ENCODE peak calls at places on chromosomes 11 and 22, in four cellular contexts. E is transverse colon, K is GM23338, G is HCT116. N is an unnamed sample.

GRCh38 chr22:35191412-35191811 is 65.9 kb upstream of the HMGXB4 start:
- DNase-seq in G (peak), E (no peak), K (no peak), N (peak)

GRCh38 chr11:75273989-75274391 is 33.4 kb downstream of the TPBGL start:
- DNase-seq in E (no peak), G (no peak), K (no peak), N (no peak)

GRCh38 chr11:36427079-36427478 is 83.0 kb downstream of the TRAF6 start:
- DNase-seq in K (no peak), G (no peak), E (no peak), N (no peak)

GRCh38 chr11:19539861-19540260 is 172.8 kb upstream of the NAV2 start:
- DNase-seq in K (no peak), G (no peak), E (no peak), N (no peak)

GRCh38 chr11:5992604-5993251 is 5.9 kb upstream of the OR52L1 start:
- DNase-seq in K (peak), E (no peak), G (peak), N (no peak)

GRCh38 chr22:39565414-39565944 is 5.1 kb upstream of the CACNA1I start:
- DNase-seq in G (no peak), E (no peak), K (no peak), N (no peak)

GRCh38 chr22:45966320-45966891 is 10.6 kb downstream of the WNT7B start:
- DNase-seq in K (no peak), G (no peak), E (no peak), N (no peak)

GRCh38 chr22:49789289-49790141 is 38.2 kb downstream of the BRD1 start:
- DNase-seq in E (peak), G (no peak), K (no peak), N (no peak)

GRCh38 chr11:120197254-120197891 is 13.5 kb upstream of the OAF start:
- DNase-seq in G (no peak), E (peak), K (peak), N (no peak)

GRCh38 chr11:17506942-17507341 is 30.3 kb upstream of the ABCC8 start:
- DNase-seq in G (no peak), E (no peak), K (peak), N (no peak)

GRCh38 chr22:30206964-30207363 is 39.6 kb downstream of the LIF start:
- DNase-seq in G (peak), E (no peak), K (peak), N (no peak)
- TF ChIP-seq POLR2AphosphoS5 in G (no peak), E (no peak), K (no peak), N (no peak)

GRCh38 chr11:67483498-67483798 is 622 bp downstream of the AIP start:
- DNase-seq in G (no peak), E (no peak), K (no peak), N (no peak)

GRCh38 chr11:67482275-67482735 is 521 bp upstream of the AIP start:
- DNase-seq in E (no peak), K (no peak), G (no peak), N (no peak)

GRCh38 chr11:67483901-67484665 is 1.3 kb downstream of the AIP start:
- DNase-seq in G (no peak), E (peak), K (no peak), N (no peak)

GRCh38 chr11:67484847-67485311 is 2.1 kb downstream of the AIP start:
- DNase-seq in E (peak), K (no peak), G (no peak), N (no peak)

DNA sequence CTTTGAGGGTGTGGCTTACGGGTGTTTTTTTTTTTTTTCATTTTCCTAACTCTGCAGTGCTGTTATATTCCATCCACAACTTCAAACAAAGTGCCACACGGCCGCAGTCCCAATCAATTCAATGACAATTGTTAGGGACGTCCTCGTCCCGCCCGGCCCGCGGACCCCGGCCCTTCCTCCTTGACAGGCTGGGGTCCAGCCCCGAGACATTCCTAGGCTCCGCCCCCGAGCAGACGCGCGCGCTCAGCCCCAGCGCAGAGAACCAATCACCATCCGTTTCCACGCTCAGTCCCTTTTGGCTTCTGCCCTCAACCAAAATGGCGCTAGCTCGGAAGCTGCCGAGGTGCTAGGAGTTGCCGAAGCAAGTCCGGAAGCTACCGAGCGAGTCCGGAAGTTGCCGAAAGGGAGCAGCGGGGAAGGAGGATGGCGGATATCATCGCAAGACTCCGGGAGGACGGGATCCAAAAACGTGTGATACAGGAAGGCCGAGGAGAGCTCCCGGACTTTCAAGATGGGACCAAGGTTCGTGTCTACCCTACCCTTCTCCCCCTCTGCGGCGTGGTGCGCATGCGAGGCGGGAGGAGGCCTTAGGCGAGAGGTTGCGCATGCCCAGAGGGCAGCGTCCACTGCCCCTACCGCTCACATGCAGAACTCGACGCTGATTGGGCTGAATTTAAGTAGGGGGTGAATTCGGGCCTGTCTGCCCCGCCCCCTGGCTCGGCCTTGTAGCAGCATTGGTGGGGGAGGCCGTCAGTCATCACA is at the start of gene AIP:
- DNase-seq in E (peak), K (peak), G (peak), N (peak)
- H3K27ac ChIP-seq in E (peak), K (no peak), G (peak), N (peak)

GRCh38 chr11:64544616-64545296 is 46.3 kb upstream of the SLC22A12 start:
- DNase-seq in K (no peak), E (peak), G (no peak), N (no peak)

GRCh38 chr11:64543818-64544217 is 47.2 kb upstream of the SLC22A12 start:
- DNase-seq in K (no peak), E (no peak), G (no peak), N (no peak)

GRCh38 chr11:64541131-64541530 is 49.9 kb upstream of the SLC22A12 start:
- DNase-seq in K (no peak), E (no peak), G (no peak), N (no peak)

GRCh38 chr11:64540426-64540825 is 50.6 kb upstream of the SLC22A12 start:
- DNase-seq in K (no peak), E (no peak), G (no peak), N (no peak)

DNA sequence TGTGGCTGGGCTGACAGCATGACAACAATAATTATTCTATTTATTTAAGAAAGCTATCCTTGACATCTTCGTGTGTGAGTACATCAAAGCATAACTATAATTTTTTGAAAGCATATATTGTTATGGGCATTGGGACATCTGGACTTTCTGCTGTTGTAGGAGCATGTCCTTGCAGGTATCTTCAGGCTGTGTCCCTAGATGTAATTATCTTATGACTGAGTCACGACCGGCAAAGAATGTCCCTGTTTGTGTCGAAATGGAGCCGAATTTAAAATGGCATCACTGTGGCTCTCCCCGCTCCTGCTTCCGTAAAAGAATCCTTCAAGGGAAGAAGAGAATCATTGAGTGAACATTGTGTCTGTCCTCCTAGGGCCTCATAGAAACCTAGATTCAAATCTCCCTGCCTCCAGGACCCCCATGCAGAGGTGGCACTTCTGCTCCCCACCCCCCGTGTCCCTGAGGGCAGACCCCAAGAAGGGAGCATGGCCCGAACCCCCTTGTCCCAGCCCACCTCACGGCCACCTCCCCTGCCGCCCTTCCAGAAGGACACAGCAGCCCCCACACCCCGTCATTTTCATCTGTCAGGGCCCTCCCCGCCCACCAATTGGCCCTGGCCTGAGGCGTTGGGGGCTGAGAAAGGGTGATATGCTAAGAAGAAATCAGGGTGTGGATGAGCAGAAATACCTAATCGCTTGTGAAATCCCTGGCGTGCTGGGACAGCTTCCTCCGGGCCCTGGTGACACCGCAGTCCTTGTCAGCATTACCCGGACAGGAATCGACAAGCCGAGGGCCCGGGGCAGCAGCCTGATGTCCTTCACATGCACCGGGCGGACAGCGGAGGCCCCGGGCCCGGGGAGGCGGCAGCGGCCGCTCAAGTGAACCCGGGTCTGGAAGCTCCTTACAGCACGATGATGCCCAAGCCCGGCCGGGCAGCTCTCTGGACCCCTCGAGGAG is 48.6 kb upstream of the SLC22A12 start:
- DNase-seq in E (no peak), K (no peak), G (no peak), N (peak)
- TF ChIP-seq POLR2AphosphoS5 in E (no peak), K (no peak), G (no peak), N (peak)

GRCh38 chr11:85829172-85829571 is 18.2 kb upstream of the SYTL2 start:
- DNase-seq in K (no peak), G (no peak), E (no peak), N (no peak)
- H3K27ac ChIP-seq in K (no peak), G (peak), E (no peak), N (no peak)

GRCh38 chr11:116990061-116990473 is 108.2 kb downstream of the SIK3 start:
- DNase-seq in E (no peak), K (no peak), G (no peak), N (no peak)

GRCh38 chr11:116991491-116991890 is 106.7 kb downstream of the SIK3 start:
- DNase-seq in E (no peak), K (no peak), G (no peak), N (no peak)

GRCh38 chr11:116994195-116994594 is 104.0 kb downstream of the SIK3 start:
- DNase-seq in G (no peak), E (no peak), K (no peak), N (no peak)

GRCh38 chr11:116990811-116991210 is 107.4 kb downstream of the SIK3 start:
- DNase-seq in E (no peak), K (no peak), G (no peak), N (no peak)

DNA sequence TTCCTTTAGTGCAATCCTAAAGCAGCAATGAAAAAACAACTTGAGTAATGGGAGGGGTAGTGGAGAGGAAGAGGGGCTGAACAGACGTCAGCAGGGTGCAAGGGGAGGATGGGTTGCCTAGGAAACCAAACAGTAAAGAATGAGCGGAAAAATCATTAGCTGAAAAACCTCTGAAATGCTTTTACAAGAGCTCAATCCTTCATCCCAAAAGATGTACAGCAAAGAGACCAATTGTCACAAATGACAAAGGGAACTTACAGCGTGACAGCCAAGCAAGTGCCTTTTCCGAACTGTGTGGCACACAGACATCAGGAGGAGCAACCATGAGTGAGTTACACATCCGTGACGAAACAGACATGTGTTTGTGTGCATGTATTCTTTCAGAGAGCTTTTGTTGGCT is 104.6 kb downstream of the SIK3 start:
- DNase-seq in G (no peak), E (no peak), K (peak), N (no peak)
- TF ChIP-seq POLR2AphosphoS5 in G (no peak), E (no peak), K (no peak), N (no peak)

DNA sequence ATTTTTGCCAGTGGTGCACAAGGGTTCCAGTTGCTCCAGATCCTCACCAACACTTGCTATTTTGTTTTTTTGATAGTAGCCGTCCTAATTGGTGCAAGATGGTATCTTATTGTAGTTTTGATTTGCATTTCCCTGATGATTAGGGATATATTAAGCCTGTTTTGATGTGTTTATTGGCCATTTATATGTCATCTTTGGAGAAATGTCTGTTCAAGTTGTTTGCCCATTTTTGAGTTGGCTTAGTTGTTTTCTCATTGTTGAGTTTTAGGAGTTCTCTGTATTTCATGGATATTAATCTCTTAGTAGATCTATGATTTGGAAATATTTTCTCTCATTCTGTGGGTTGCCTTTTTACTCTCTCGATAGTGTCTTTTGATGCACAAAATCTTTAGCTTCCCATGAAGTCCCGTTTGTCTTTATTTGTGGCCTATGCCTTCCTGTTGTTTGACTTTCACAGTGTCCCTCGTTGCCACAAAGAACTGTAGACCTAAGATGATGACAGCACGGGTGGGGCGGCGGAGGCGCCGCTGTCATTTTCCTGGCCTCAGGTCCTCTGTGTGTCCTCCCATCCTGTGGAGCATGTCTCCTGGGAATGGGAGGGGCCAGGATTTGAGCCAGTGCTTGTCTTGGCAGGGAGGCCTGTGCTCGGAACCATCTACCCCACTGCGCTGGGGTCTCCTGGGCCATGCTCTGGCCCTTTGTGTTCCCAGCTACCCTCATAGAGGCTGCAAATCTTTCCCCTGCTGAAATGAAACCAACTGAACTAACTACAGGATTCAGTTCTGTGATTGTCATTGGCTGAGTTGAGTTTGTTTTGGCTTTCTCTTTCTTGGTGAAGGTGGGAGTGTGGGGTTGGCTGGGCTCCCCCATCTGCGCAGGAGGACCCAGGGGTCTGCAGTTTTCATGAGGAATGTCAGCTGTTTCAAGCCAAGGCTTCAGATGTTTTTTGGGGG is 33.7 kb downstream of the LRP5 start:
- DNase-seq in K (no peak), E (no peak), G (no peak), N (no peak)
- H3K27ac ChIP-seq in K (no peak), E (peak), G (no peak), N (no peak)